ENCODE peak calls at places on chromosome 18, in ten cellular contexts. X, U, M, E, C, J, B, I, A and P are unnamed samples. For H3K4me1, the result is how much of the 10 kb centered on the place peaks cover.

GRCh38 chr18:67402543-67402942 is 114.0 kb downstream of the DSEL start:
- DNase-seq in J (peak), X (no peak), B (no peak), A (no peak), M (no peak), I (no peak), C (no peak), E (no peak), U (no peak), P (no peak)

GRCh38 chr18:46156124-46156745 is 52.0 kb downstream of the HAUS1 start:
- DNase-seq in A (no peak), J (no peak), C (no peak), U (no peak), E (no peak), I (no peak), B (no peak), M (no peak), X (no peak), P (no peak)

GRCh38 chr18:5284808-5285207 is 10.7 kb downstream of the ZBTB14 start:
- DNase-seq in U (no peak), C (no peak), J (no peak), I (no peak), A (no peak), M (no peak), B (no peak), E (no peak), X (peak), P (no peak)

GRCh38 chr18:2948038-2948437 is 64.9 kb downstream of the LPIN2 start:
- DNase-seq in B (peak), X (no peak), U (no peak), J (peak), M (no peak), I (no peak), E (peak), C (no peak), A (no peak), P (no peak)

GRCh38 chr18:27704721-27705361 is 472.1 kb downstream of the CDH2 start:
- DNase-seq in U (no peak), I (no peak), E (no peak), A (no peak), C (no peak), B (no peak), M (no peak), J (no peak), X (no peak), P (no peak)

GRCh38 chr18:67406678-67407077 is 109.8 kb downstream of the DSEL start:
- DNase-seq in B (no peak), J (no peak), M (no peak), U (no peak), C (no peak), X (no peak), I (no peak), A (no peak), E (no peak), P (no peak)

GRCh38 chr18:46426311-46427047 is 230.5 kb downstream of the LOXHD1 start:
- DNase-seq in M (no peak), I (no peak), A (no peak), C (no peak), E (no peak), X (no peak), B (no peak), J (no peak), U (no peak), P (no peak)

GRCh38 chr18:13574761-13575160 is 151.6 kb downstream of the FAM210A start:
- DNase-seq in U (no peak), C (no peak), B (no peak), M (no peak), X (no peak), E (no peak), I (no peak), J (no peak), A (no peak), P (no peak)

GRCh38 chr18:62485684-62486083 is 37.1 kb upstream of the ZCCHC2 start:
- DNase-seq in A (no peak), M (no peak), B (no peak), E (peak), X (no peak), C (no peak), I (peak), U (no peak), J (peak), P (no peak)

GRCh38 chr18:3624818-3625716 is 175.1 kb downstream of the TGIF1 start:
- DNase-seq in A (no peak), M (peak), X (no peak), J (peak), U (no peak), C (no peak), E (peak), B (peak), I (peak), P (no peak)

GRCh38 chr18:59308201-59309014 is 10.0 kb downstream of the CPLX4 start:
- DNase-seq in A (peak), I (peak), U (peak), J (peak), B (peak), C (peak), M (peak), E (peak), X (peak), P (peak)

GRCh38 chr18:55998071-55998522 is 410.1 kb upstream of the TCF4 start:
- DNase-seq in M (no peak), C (no peak), I (no peak), X (no peak), U (no peak), E (no peak), J (no peak), B (peak), A (no peak), P (peak)

GRCh38 chr18:11027862-11028261 is 121.5 kb downstream of the PIEZO2 start:
- DNase-seq in J (no peak), X (no peak), C (no peak), E (no peak), B (no peak), U (no peak), I (no peak), M (no peak), A (no peak), P (no peak)

GRCh38 chr18:25282282-25282681 is 69.7 kb downstream of the ZNF521 start:
- DNase-seq in M (no peak), I (peak), J (no peak), B (no peak), A (no peak), E (no peak), C (no peak), U (peak), X (peak), P (no peak)

GRCh38 chr18:14922965-14923565 is 175.1 kb downstream of the ANKRD30B start:
- DNase-seq in M (no peak), B (no peak), J (no peak), E (no peak), C (no peak), U (no peak), X (no peak), I (peak), A (no peak), P (no peak)

GRCh38 chr18:62450546-62451395 is 72.1 kb upstream of the ZCCHC2 start:
- DNase-seq in C (peak), A (peak), J (peak), X (peak), B (peak), I (no peak), E (peak), M (no peak), U (peak), P (peak)

DNA sequence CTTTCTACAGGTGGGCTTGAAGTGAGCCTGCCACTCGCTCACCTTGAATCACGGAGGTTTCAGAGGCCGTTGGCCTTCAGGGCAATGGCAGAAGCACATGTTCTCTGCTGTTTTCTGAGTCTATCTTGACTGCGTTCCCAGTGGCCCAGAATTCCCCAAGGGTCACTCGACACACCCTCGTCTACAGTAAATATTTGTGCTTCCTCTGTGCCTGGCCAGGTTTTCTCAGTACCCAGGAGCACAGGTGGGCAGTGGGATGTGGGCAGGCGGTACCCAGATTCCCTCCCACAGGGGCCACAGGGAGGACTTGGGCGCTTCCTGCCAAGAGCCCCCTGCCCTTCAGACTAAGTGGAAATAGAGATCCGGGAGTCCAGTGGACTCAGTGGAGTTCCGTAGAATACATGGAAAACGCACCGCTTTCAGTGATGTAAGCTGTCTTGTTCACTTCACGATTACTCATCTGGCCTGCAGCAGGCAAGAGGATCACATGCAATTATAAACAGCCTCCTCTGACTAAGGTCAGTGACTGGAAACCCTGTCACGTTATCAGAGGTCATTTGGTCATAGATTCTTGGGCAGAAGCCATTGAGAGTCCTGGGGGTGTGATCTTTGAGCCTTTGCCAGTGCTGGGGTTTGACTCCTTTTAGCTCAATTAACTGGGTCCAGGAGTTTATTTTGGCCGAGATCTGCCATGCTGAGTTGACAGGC is 179.8 kb downstream of the NEDD4L start:
- DNase-seq in C (no peak), M (no peak), U (no peak), B (no peak), E (peak), J (peak), X (peak), I (peak), A (peak), P (peak)
- H3K4me1 ChIP-seq in C (under half), M (under half), U (under half), B (under half), E (half or more), J (half or more), X (under half), I (under half), A (under half), P (under half)

GRCh38 chr18:32915526-32915925 is 142.7 kb upstream of the KLHL14 start:
- DNase-seq in M (no peak), J (no peak), X (no peak), E (no peak), U (no peak), C (no peak), A (no peak), I (no peak), B (no peak), P (no peak)
- H3K27ac ChIP-seq in M (no peak), J (no peak), X (no peak), E (no peak), U (no peak), C (no peak), A (no peak), I (no peak), B (no peak), P (no peak)

DNA sequence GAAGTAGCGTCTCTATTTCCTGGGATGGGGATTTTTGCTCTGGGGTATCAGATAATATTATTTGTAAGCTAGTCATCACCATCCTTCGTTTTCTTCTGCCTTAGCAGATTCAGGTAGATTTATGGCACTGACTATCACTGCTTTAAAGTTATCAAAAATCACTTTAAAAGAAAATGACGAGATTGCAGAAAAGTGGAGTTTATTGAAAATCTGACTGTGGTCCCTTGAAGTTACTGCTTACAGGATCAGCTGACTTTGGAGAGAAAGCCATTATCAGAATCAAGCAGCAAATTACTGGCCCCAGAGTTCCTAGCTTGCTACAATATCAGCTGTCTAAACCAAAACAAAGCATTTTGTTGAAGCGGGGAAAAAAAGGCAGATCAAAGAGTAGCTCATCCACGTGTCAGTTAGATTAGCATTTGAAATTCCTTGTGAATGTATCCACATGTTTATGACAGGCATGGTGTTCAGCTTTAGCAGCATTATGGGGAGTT is 18.5 kb downstream of the MBP start:
- DNase-seq in B (no peak), J (no peak), X (no peak), M (no peak), A (no peak), U (no peak), C (no peak), I (no peak), E (no peak), P (no peak)
- H3K4me1 ChIP-seq in B (under half), J (under half), X (under half), M (under half), A (under half), U (under half), C (half or more), I (under half), E (half or more), P (half or more)

GRCh38 chr18:50055474-50055873 is 139.5 kb downstream of the MYO5B start:
- DNase-seq in U (no peak), E (no peak), B (no peak), X (no peak), I (no peak), M (no peak), C (no peak), A (no peak), J (no peak), P (no peak)
- H3K27ac ChIP-seq in U (no peak), E (no peak), B (no peak), X (no peak), I (no peak), M (no peak), C (no peak), A (no peak), J (no peak), P (no peak)

GRCh38 chr18:44807766-44808165 is 127.1 kb downstream of the SETBP1 start:
- DNase-seq in U (no peak), C (no peak), M (no peak), B (no peak), E (no peak), I (peak), J (no peak), A (no peak), X (no peak), P (no peak)
- H3K4me1 ChIP-seq in U (half or more), C (under half), M (under half), B (under half), E (under half), I (under half), J (under half), A (half or more), X (under half), P (under half)

GRCh38 chr18:9494778-9495302 is 19.5 kb downstream of the RALBP1 start:
- DNase-seq in J (no peak), M (no peak), C (no peak), E (no peak), A (no peak), U (no peak), I (no peak), B (no peak), X (no peak), P (no peak)
- H3K27ac ChIP-seq in J (no peak), M (no peak), C (no peak), E (no peak), A (no peak), U (no peak), I (no peak), B (no peak), X (no peak), P (no peak)

GRCh38 chr18:22290004-22290403 is 120.6 kb downstream of the GATA6 start:
- DNase-seq in I (no peak), E (no peak), A (no peak), J (no peak), X (no peak), C (no peak), U (no peak), B (no peak), M (no peak), P (no peak)
- H3K4me1 ChIP-seq in I (under half), E (under half), A (under half), J (under half), X (under half), C (under half), U (under half), B (under half), M (under half), P (under half)

GRCh38 chr18:70641156-70641775 is 352.4 kb downstream of the SOCS6 start:
- DNase-seq in M (no peak), U (no peak), E (no peak), J (no peak), A (no peak), I (no peak), C (no peak), B (no peak), X (no peak), P (no peak)

GRCh38 chr18:70640336-70640887 is 351.6 kb downstream of the SOCS6 start:
- DNase-seq in A (no peak), C (no peak), M (no peak), I (no peak), X (no peak), J (no peak), B (no peak), E (no peak), U (no peak), P (no peak)

GRCh38 chr18:70645971-70646370 is 357.1 kb downstream of the SOCS6 start:
- DNase-seq in C (no peak), U (no peak), J (peak), M (no peak), B (no peak), E (no peak), X (no peak), I (no peak), A (no peak), P (no peak)

GRCh38 chr18:70649683-70650082 is 360.8 kb downstream of the SOCS6 start:
- DNase-seq in I (no peak), M (no peak), B (no peak), E (no peak), C (no peak), J (no peak), A (no peak), X (no peak), U (no peak), P (no peak)

GRCh38 chr18:70643812-70644211 is 355.0 kb downstream of the SOCS6 start:
- DNase-seq in U (no peak), E (no peak), A (no peak), X (no peak), I (no peak), C (no peak), B (no peak), M (no peak), J (no peak), P (no peak)
- H3K27ac ChIP-seq in U (no peak), E (no peak), A (no peak), X (no peak), I (no peak), C (no peak), B (no peak), M (no peak), J (no peak), P (no peak)